ENCODE peak calls at places on chromosomes 7 and 10, in eight cellular contexts. E is H9, H is fibroblast of mammary gland, R is EL, W is tibial nerve, Z is NCI-H2107, M is lung microvascular endothelial cell, C is activated gamma-delta T cell treated with Interleukin-2 at 50 U/mL for 16 hours. G is an unnamed sample.

GRCh38 chr10:15436696-15437095 is 65.6 kb upstream of the FAM171A1 start:
- DNase-seq in Z (no peak), R (no peak), E (no peak), M (no peak), C (no peak), H (peak; percentile 56), W (no peak), G (no peak)

GRCh38 chr7:5780801-5781496 is 514 bp downstream of the RNF216 start:
- DNase-seq in W (peak; percentile 15), C (peak; percentile 11), E (peak; percentile 37), H (peak; percentile 19), M (peak; percentile 39), Z (no peak), R (peak; percentile 43), G (peak; percentile 30)

GRCh38 chr7:137508437-137509175 is 165.1 kb upstream of the PTN start:
- DNase-seq in M (peak; percentile 71), E (no peak), H (peak; percentile 70), C (no peak), Z (no peak), W (no peak), R (peak; percentile 84), G (no peak)

GRCh38 chr7:18337425-18337824 is 158.1 kb upstream of the HDAC9 start:
- DNase-seq in Z (no peak), H (no peak), W (no peak), R (no peak), E (no peak), C (no peak), M (no peak), G (no peak)

GRCh38 chr10:96380821-96381220 is 22.0 kb upstream of the OPALIN start:
- DNase-seq in E (no peak), C (no peak), W (no peak), R (peak; percentile 23), H (peak; percentile 25), M (no peak), Z (no peak), G (no peak)

GRCh38 chr10:89744021-89744420 is 42.6 kb downstream of the KIF20B start:
- DNase-seq in Z (no peak), M (no peak), E (no peak), W (no peak), C (no peak), R (peak; percentile 48), H (peak; percentile 17), G (no peak)

GRCh38 chr7:91247497-91247896 is 16.7 kb upstream of the FZD1 start:
- DNase-seq in Z (no peak), W (no peak), C (no peak), H (no peak), R (no peak), E (no peak), M (no peak), G (no peak)

GRCh38 chr7:88665892-88666514 is 93.5 kb upstream of the ZNF804B start:
- DNase-seq in Z (no peak), M (no peak), W (no peak), R (no peak), E (no peak), H (no peak), C (no peak), G (no peak)

GRCh38 chr7:7564323-7564780 is 2.3 kb upstream of the MIOS start:
- DNase-seq in R (peak; percentile 93), E (no peak), H (peak; percentile 80), W (no peak), Z (no peak), C (no peak), M (no peak), G (no peak)

GRCh38 chr7:154892459-154892858 is 110.5 kb downstream of the PAXIP1 start:
- DNase-seq in Z (no peak), C (no peak), H (no peak), W (no peak), E (peak; percentile 83), M (no peak), R (no peak), G (no peak)

GRCh38 chr10:22368402-22368801 is 23.1 kb downstream of the SPAG6 start:
- DNase-seq in E (no peak), R (no peak), Z (no peak), M (no peak), W (no peak), H (no peak), C (no peak), G (no peak)

GRCh38 chr10:134743-135600 is at the start of gene ZMYND11:
- DNase-seq in M (peak; percentile 72), E (peak; percentile 34), Z (no peak), H (peak; percentile 41), R (peak; percentile 61), C (peak; percentile 65), W (peak; percentile 41), G (peak; percentile 41)

G was measured in stimulated activated CD8-positive, alpha-beta memory T cell treated with anti-CD3 and anti-CD28 coated beads, Interleukin-2, amount 100 ng/mL, for 48 hours.